ENCODE peak calls at places on chromosomes 13 and 19, in four cellular contexts. U is adrenal gland; D is HCT116; T is stimulated activated CD4-positive, alpha-beta T cell treated with anti-CD3 and anti-CD28 coated beads, Interleukin-2, amount 100 ng/mL, for 24 hours. E is an unnamed sample.

GRCh38 chr19:33282036-33282686 is 20.2 kb downstream of the CEBPA start:
- DNase-seq in T (no peak), U (no peak), D (no peak), E (no peak)

GRCh38 chr13:52786747-52787146 is 47.1 kb upstream of the CNMD start:
- DNase-seq in T (no peak), D (peak), U (no peak), E (peak)

GRCh38 chr13:41502021-41502420 is 44.7 kb downstream of the RGCC start:
- DNase-seq in U (no peak), T (no peak), D (no peak), E (no peak)

GRCh38 chr13:114286808-114287207 is 5.4 kb downstream of the UPF3A start:
- DNase-seq in U (no peak), D (no peak), T (no peak), E (no peak)

GRCh38 chr13:101917833-101918755 is 465.6 kb downstream of the ITGBL1 start:
- DNase-seq in T (no peak), U (no peak), D (no peak), E (no peak)

GRCh38 chr19:3034194-3034844 is 5.2 kb upstream of the TLE2 start:
- DNase-seq in U (no peak), T (no peak), D (no peak), E (no peak)

GRCh38 chr19:45474941-45475516 is 7.2 kb downstream of the FOSB start:
- DNase-seq in D (no peak), T (no peak), U (no peak), E (no peak)

GRCh38 chr19:41159861-41160260 is 33.2 kb upstream of the CYP2S1 start:
- DNase-seq in U (no peak), D (no peak), T (no peak), E (no peak)

GRCh38 chr13:76882431-76882830 is 3.8 kb downstream of the KCTD12 start:
- DNase-seq in D (no peak), T (no peak), U (no peak), E (no peak)

GRCh38 chr13:30341815-30342570 is 34.6 kb upstream of the KATNAL1 start:
- DNase-seq in T (no peak), D (peak), U (peak), E (peak)